ENCODE peak calls at places on chromosomes 7 and 10, in seven cellular contexts. Q is uterus, L is hepatocyte, K is Panc1, C is tibial artery, G is body of pancreas, M is heart left ventricle. V is an unnamed sample.

GRCh38 chr7:51224811-51225581 is 91.6 kb downstream of the COBL start:
- DNase-seq in Q (no peak), L (peak; percentile 63), K (no peak), C (no peak), G (peak; percentile 79), M (no peak), V (no peak)

GRCh38 chr7:152354061-152354460 is 81.7 kb downstream of the KMT2C start:
- DNase-seq in Q (no peak), L (no peak), K (no peak), C (no peak), G (no peak), M (no peak), V (peak; percentile 27)

GRCh38 chr10:75350791-75351190 is 50.8 kb downstream of the ZNF503 start:
- DNase-seq in Q (no peak), L (no peak), K (no peak), C (no peak), G (no peak), M (no peak), V (peak; percentile 34)

GRCh38 chr7:137127806-137128205 is 215.7 kb downstream of the PTN start:
- DNase-seq in Q (no peak), L (no peak), K (no peak), C (no peak), G (no peak), M (no peak), V (no peak)

GRCh38 chr7:78523903-78524302 is 725.3 kb downstream of the PHTF2 start:
- DNase-seq in Q (no peak), L (no peak), K (no peak), C (no peak), G (no peak), M (no peak), V (no peak)

GRCh38 chr7:137026176-137026500 is 157.7 kb downstream of the CHRM2 start:
- DNase-seq in Q (no peak), L (no peak), K (no peak), C (no peak), G (no peak), M (no peak), V (no peak)

GRCh38 chr10:20995123-20995978 is 98.2 kb upstream of the NEBL start:
- DNase-seq in Q (no peak), L (no peak), K (no peak), C (no peak), G (no peak), M (no peak), V (no peak)

GRCh38 chr7:149864751-149865150 is 9.0 kb upstream of the ATP6V0E2 start:
- DNase-seq in Q (no peak), L (no peak), K (no peak), C (no peak), G (no peak), M (no peak), V (no peak)

GRCh38 chr7:44990520-44991023 is 9.4 kb upstream of the CCM2 start:
- DNase-seq in Q (no peak), L (no peak), K (no peak), C (no peak), G (no peak), M (no peak), V (peak; percentile 29)

GRCh38 chr10:3485287-3485686 is 299.7 kb downstream of the KLF6 start:
- DNase-seq in Q (no peak), L (no peak), K (no peak), C (no peak), G (no peak), M (no peak), V (no peak)

GRCh38 chr7:99362801-99363200 is 11.7 kb upstream of the ARPC1B start:
- DNase-seq in Q (no peak), L (no peak), K (no peak), C (no peak), G (no peak), M (no peak), V (peak; percentile 85)

DNA sequence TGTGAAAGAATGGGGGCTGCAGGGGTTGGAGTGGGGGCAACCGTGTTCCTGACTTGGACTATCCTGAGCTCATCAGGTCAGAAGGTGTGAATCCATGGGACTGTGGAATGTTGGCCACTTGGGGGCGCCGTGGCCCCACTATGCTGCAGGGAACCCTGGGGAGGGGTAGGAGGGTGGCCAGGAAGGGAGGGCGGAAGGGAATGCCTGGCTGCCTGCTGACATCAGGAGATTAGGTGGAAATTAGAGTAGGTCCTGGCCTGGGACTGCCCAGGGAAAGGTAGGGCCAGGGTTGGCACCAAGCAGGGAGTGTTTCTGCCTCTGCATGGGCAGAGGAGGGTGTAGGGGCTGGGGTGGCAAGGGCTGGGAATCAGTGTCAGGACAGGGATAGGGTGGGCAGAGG is 65.8 kb upstream of the PRSS58 start:
- DNase-seq in Q (no peak), L (peak; percentile 44), K (no peak), C (no peak), G (peak; percentile 55), M (no peak), V (no peak)
- TF ChIP-seq CTCF in Q (no peak), L (peak; percentile 35), K (peak; percentile 50), C (no peak), G (peak; percentile 21), M (peak; percentile 12), V (peak; percentile 12)

GRCh38 chr7:27617651-27618381 is 44.9 kb downstream of the HIBADH start:
- DNase-seq in Q (no peak), L (no peak), K (no peak), C (no peak), G (no peak), M (no peak), V (no peak)

GRCh38 chr7:27616914-27617548 is 45.7 kb downstream of the HIBADH start:
- DNase-seq in Q (no peak), L (no peak), K (no peak), C (no peak), G (no peak), M (no peak), V (no peak)

GRCh38 chr7:27614102-27614501 is 48.6 kb downstream of the HIBADH start:
- DNase-seq in Q (no peak), L (no peak), K (no peak), C (no peak), G (no peak), M (no peak), V (no peak)

GRCh38 chr7:27615420-27616185 is 47.1 kb downstream of the HIBADH start:
- DNase-seq in Q (no peak), L (no peak), K (no peak), C (no peak), G (no peak), M (no peak), V (no peak)

DNA sequence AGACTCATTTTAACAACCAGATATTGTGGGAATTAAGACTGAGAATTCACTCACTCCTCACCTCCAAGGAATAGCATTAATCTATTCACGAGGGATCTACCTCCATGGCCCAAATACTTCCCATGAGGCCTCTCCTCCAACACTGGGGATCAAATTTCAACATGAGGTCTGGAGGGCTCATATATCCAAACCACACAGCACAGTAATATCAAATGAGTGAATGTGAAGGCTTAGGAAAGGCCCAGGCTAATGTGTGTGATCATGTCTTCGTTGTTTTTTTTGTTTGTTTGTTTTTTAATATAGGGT is 46.5 kb downstream of the HIBADH start:
- DNase-seq in Q (no peak), L (no peak), K (no peak), C (no peak), G (no peak), M (no peak), V (no peak)
- H3K9me3 ChIP-seq in Q (peaks cover 14% of the 10 kb centered on the region), L (peaks cover 19% of the 10 kb centered on the region), K (peaks cover 22% of the 10 kb centered on the region), C (peaks cover 24% of the 10 kb centered on the region), G (peaks cover 4% of the 10 kb centered on the region), M (no peaks in the 10 kb centered on the region), V (peaks cover 18% of the 10 kb centered on the region)

GRCh38 chr10:23338155-23338828 is 6.3 kb downstream of the C10orf67 start:
- DNase-seq in Q (no peak), L (peak; percentile 29), K (no peak), C (no peak), G (peak; percentile 48), M (no peak), V (no peak)
- TF ChIP-seq CTCF in Q (no peak), L (no peak), K (peak; percentile 41), C (no peak), G (no peak), M (no peak), V (no peak)

GRCh38 chr10:42490368-42490767 is 148.0 kb downstream of the ZNF33B start:
- DNase-seq in Q (no peak), L (no peak), K (no peak), C (no peak), G (no peak), M (no peak), V (no peak)

GRCh38 chr10:42491801-42492200 is 146.6 kb downstream of the ZNF33B start:
- DNase-seq in Q (no peak), L (no peak), K (no peak), C (no peak), G (no peak), M (no peak), V (no peak)

GRCh38 chr10:42488416-42488815 is 150.0 kb downstream of the ZNF33B start:
- DNase-seq in Q (no peak), L (no peak), K (no peak), C (no peak), G (no peak), M (no peak), V (no peak)

DNA sequence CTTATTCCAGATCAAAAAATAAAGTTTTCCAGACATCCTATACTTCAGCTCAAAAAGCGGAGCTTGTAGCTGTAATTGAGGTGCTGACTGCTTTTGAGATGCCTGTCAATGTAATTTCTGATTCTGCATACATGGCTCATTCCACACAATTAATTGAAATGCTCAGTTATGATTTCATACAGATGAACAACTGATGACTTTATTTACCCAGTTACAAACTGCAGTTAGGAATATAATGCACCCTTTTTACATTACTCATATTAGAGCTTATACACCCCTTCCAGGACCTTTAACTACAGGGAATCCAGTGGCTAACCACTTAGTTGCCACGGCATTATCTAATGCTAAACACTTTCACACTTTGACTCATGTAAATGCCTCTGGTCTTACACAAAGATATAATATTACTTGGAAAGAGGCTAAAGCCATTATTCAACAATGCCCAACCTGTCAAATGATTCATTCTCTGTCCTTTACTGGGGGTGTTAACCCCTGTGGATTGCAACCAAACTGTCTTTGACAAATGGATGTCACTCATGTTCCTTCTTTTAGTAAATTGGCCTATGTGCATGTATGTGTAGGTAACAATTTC is 147.3 kb downstream of the ZNF33B start:
- DNase-seq in Q (no peak), L (no peak), K (no peak), C (no peak), G (no peak), M (no peak), V (no peak)
- H3K9me3 ChIP-seq in Q (no peaks in the 10 kb centered on the region), L (no peaks in the 10 kb centered on the region), K (no peaks in the 10 kb centered on the region), C (no peaks in the 10 kb centered on the region), G (no peaks in the 10 kb centered on the region), M (no peaks in the 10 kb centered on the region), V (no peaks in the 10 kb centered on the region)